ENCODE peak calls at places on chromosomes 12 and 14, in four cellular contexts. One of them, this sample, is unnamed.

GRCh38 chr12:40049268-40049667 is 56.6 kb downstream of the SLC2A13 start:
- DNase-seq in A549: no peak
- DNase-seq in H1: no peak
- DNase-seq in K562: no peak
- DNase-seq in this sample: no peak

GRCh38 chr12:12889701-12890100 is 1.7 kb upstream of the GPRC5A start:
- DNase-seq in A549: no peak
- DNase-seq in H1: no peak
- DNase-seq in K562: no peak
- DNase-seq in this sample: no peak

GRCh38 chr12:107560906-107561285 is 124.7 kb upstream of the PWP1 start:
- DNase-seq in A549: no peak
- DNase-seq in H1: no peak
- DNase-seq in K562: no peak
- DNase-seq in this sample: no peak

GRCh38 chr12:96195845-96196451 is 1.8 kb downstream of the ELK3 start:
- DNase-seq in A549: peak
- DNase-seq in H1: no peak
- DNase-seq in K562: peak
- DNase-seq in this sample: no peak

GRCh38 chr12:121845699-121846098 is 13.0 kb downstream of the HPD start:
- DNase-seq in A549: no peak
- DNase-seq in H1: no peak
- DNase-seq in K562: no peak
- DNase-seq in this sample: no peak

GRCh38 chr14:105055736-105056302 is 9.4 kb downstream of the GPR132 start:
- DNase-seq in A549: no peak
- DNase-seq in H1: no peak
- DNase-seq in K562: no peak
- DNase-seq in this sample: no peak

GRCh38 chr12:48882325-48882687 is 16.6 kb upstream of the RND1 start:
- DNase-seq in A549: peak
- DNase-seq in H1: no peak
- DNase-seq in K562: no peak
- DNase-seq in this sample: no peak

GRCh38 chr14:61489932-61490331 is 168.6 kb downstream of the PRKCH start:
- DNase-seq in A549: peak
- DNase-seq in H1: no peak
- DNase-seq in K562: no peak
- DNase-seq in this sample: no peak

GRCh38 chr12:23230899-23231298 is 605.9 kb downstream of the ETNK1 start:
- DNase-seq in A549: no peak
- DNase-seq in H1: no peak
- DNase-seq in K562: no peak
- DNase-seq in this sample: no peak

GRCh38 chr14:64659366-64659765 is 44.9 kb upstream of the PLEKHG3 start:
- DNase-seq in A549: no peak
- DNase-seq in H1: no peak
- DNase-seq in K562: no peak
- DNase-seq in this sample: no peak

GRCh38 chr12:87870061-87870460 is 159.1 kb downstream of the C12orf50 start:
- DNase-seq in A549: no peak
- DNase-seq in H1: no peak
- DNase-seq in K562: no peak
- DNase-seq in this sample: no peak

GRCh38 chr14:61229475-61229888 is 51.7 kb downstream of the TMEM30B start:
- DNase-seq in A549: no peak
- DNase-seq in H1: no peak
- DNase-seq in K562: no peak
- DNase-seq in this sample: peak

GRCh38 chr14:100417466-100417865 is 94.3 kb downstream of the SLC25A47 start:
- DNase-seq in A549: peak
- DNase-seq in H1: peak
- DNase-seq in K562: peak
- DNase-seq in this sample: peak

GRCh38 chr12:27971606-27972005 is 927 bp downstream of the PTHLH start:
- DNase-seq in A549: no peak
- DNase-seq in H1: no peak
- DNase-seq in K562: no peak
- DNase-seq in this sample: peak

GRCh38 chr12:100962086-100962712 is 167.6 kb downstream of the ANO4 start:
- DNase-seq in A549: no peak
- DNase-seq in H1: no peak
- DNase-seq in K562: no peak
- DNase-seq in this sample: no peak

GRCh38 chr14:100859781-100860180 is 33.9 kb downstream of the MEG3 start:
- DNase-seq in A549: no peak
- DNase-seq in H1: no peak
- DNase-seq in K562: no peak
- DNase-seq in this sample: no peak

GRCh38 chr14:35401853-35402252 is 2.7 kb downstream of the NFKBIA start:
- DNase-seq in A549: no peak
- DNase-seq in H1: no peak
- DNase-seq in K562: no peak
- DNase-seq in this sample: no peak

GRCh38 chr14:36605506-36605857 is 23.1 kb upstream of the NKX2-8 start:
- DNase-seq in A549: no peak
- DNase-seq in H1: no peak
- DNase-seq in K562: no peak
- DNase-seq in this sample: peak

GRCh38 chr12:6871052-6871957 is 1.8 kb downstream of the SPSB2 start:
- DNase-seq in A549: peak
- DNase-seq in H1: no peak
- DNase-seq in K562: peak
- DNase-seq in this sample: no peak

GRCh38 chr12:120988234-120988633 is 9.9 kb downstream of the HNF1A start:
- DNase-seq in A549: no peak
- DNase-seq in H1: no peak
- DNase-seq in K562: no peak
- DNase-seq in this sample: no peak

GRCh38 chr12:4117386-4118016 is 156.1 kb upstream of the CCND2 start:
- DNase-seq in A549: no peak
- DNase-seq in H1: no peak
- DNase-seq in K562: no peak
- DNase-seq in this sample: no peak

GRCh38 chr14:97458302-97459137 is 661.3 kb downstream of the VRK1 start:
- DNase-seq in A549: no peak
- DNase-seq in H1: peak
- DNase-seq in K562: no peak
- DNase-seq in this sample: no peak

GRCh38 chr12:118103231-118103600 is 595 bp downstream of the VSIG10 start:
- DNase-seq in A549: peak
- DNase-seq in H1: no peak
- DNase-seq in K562: no peak
- DNase-seq in this sample: no peak

GRCh38 chr14:71478542-71478941 is 453.7 kb upstream of the RGS6 start:
- DNase-seq in A549: no peak
- DNase-seq in H1: no peak
- DNase-seq in K562: no peak
- DNase-seq in this sample: no peak

GRCh38 chr12:89348894-89349669 is 3.2 kb downstream of the DUSP6 start:
- DNase-seq in A549: no peak
- DNase-seq in H1: no peak
- DNase-seq in K562: no peak
- DNase-seq in this sample: no peak

GRCh38 chr12:12735301-12735700 is 18.1 kb downstream of the CDKN1B start:
- DNase-seq in A549: no peak
- DNase-seq in H1: no peak
- DNase-seq in K562: no peak
- DNase-seq in this sample: no peak

GRCh38 chr14:103994535-103995184 is 52.3 kb upstream of the RD3L start:
- DNase-seq in A549: no peak
- DNase-seq in H1: no peak
- DNase-seq in K562: no peak
- DNase-seq in this sample: no peak

GRCh38 chr12:19945559-19946485 is 422.5 kb upstream of the PDE3A start:
- DNase-seq in A549: peak
- DNase-seq in H1: no peak
- DNase-seq in K562: no peak
- DNase-seq in this sample: no peak

GRCh38 chr14:102138535-102138934 is 1.2 kb upstream of the WDR20 start:
- DNase-seq in A549: no peak
- DNase-seq in H1: no peak
- DNase-seq in K562: no peak
- DNase-seq in this sample: no peak

GRCh38 chr14:98698341-98698740 is 573.7 kb downstream of the BCL11B start:
- DNase-seq in A549: no peak
- DNase-seq in H1: no peak
- DNase-seq in K562: no peak
- DNase-seq in this sample: no peak

GRCh38 chr12:127811988-127812387 is 455.0 kb upstream of the TMEM132C start:
- DNase-seq in A549: no peak
- DNase-seq in H1: peak
- DNase-seq in K562: no peak
- DNase-seq in this sample: no peak

GRCh38 chr12:5581616-5582367 is 149.9 kb downstream of the NTF3 start:
- DNase-seq in A549: no peak
- DNase-seq in H1: no peak
- DNase-seq in K562: no peak
- DNase-seq in this sample: no peak

GRCh38 chr14:83257466-83258439 is 1724.1 kb upstream of the SEL1L start:
- DNase-seq in A549: no peak
- DNase-seq in H1: no peak
- DNase-seq in K562: no peak
- DNase-seq in this sample: no peak

DNA sequence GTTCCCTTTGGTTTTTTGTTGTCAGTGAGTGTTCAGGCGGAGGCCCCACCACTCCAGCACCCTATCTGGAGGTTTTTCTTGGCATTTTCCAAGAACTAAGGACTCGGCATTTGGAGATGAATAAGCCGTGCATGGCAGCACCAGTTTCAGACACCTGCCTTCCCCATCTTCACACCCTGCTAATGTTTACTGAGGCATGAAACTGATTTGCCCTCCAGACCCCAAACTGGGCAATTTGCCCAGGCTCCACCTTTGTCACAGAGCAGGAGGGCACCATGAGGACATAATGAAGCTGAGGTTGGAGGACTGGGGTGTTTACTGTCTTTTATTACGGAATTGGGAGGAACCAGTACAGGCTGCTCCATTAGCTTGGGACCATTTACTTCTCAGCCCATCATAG is 113.4 kb downstream of the LGMN start:
- DNase-seq in A549: no peak
- DNase-seq in H1: no peak
- DNase-seq in K562: no peak
- DNase-seq in this sample: no peak
- TF ChIP-seq RNF2 in A549: no peak
- TF ChIP-seq RNF2 in H1: no peak
- TF ChIP-seq RNF2 in K562: no peak
- TF ChIP-seq RNF2 in this sample: no peak

GRCh38 chr14:69797573-69798338 is 715 bp upstream of the SLC10A1 start:
- DNase-seq in A549: no peak
- DNase-seq in H1: no peak
- DNase-seq in K562: no peak
- DNase-seq in this sample: no peak
- TF ChIP-seq RNF2 in A549: no peak
- TF ChIP-seq RNF2 in H1: no peak
- TF ChIP-seq RNF2 in K562: no peak
- TF ChIP-seq RNF2 in this sample: no peak

DNA sequence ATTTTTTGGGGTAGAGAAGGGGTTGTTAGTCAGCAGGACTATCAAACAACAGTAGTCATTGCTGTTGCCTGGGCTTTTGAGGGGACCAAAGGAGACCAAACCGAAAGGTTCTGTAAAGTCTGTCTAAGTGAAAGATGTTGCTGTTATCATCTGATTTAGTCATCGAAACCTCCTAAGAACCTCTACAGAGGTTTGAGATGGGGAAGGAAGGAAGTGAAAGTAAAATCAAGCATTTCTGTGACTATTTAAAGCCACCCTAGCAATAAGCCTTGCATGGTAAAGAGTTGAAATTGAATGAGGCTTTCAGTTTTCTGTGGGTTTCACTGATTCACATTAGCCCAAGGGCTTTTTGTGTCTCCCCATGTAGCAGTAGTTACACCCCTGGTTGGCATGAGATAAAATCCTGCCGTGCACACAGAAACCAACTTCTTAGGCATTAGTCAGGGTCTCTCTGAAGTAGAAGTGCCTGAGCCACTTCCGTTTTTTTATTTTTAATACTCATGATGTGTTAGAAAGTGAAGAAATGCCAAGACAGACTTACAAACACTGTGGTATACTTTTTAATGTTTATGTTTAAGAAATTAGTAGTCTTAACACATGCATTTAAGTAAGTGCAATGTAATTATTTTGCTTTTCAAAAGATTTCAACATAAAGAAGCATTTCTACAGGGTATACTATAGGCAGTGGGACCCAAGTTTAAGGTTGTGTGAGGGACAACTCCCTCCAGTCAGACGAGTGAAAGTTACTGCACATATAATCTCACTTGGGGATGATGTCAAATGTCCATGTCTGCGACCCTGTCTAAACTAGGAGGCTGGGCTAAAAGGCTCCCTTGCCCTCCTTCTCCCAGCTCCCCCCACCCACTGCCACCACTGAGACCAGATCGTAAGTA is 50.4 kb downstream of the DYRK2 start:
- DNase-seq in A549: no peak
- DNase-seq in H1: no peak
- DNase-seq in K562: no peak
- DNase-seq in this sample: no peak
- TF ChIP-seq RNF2 in A549: no peak
- TF ChIP-seq RNF2 in H1: no peak
- TF ChIP-seq RNF2 in K562: no peak
- TF ChIP-seq RNF2 in this sample: no peak

DNA sequence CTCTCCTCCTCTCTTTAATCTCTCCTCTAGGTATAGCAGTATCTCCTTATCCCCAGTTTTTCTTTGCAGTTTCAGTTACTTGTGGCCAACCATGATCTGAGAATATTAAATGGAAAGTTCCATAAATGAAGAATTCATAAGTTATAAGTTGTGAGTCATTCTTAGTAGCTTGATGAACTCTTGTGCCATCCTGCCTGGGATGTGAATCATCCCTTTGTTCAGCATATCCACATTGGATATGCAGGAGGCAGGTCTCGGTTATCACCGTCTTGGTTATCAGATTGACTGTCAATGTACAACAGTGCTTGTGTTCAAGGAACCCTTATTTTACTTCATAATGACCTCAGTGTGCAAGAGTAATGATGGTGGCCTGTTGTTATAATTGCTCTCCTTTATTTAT is 134.0 kb downstream of the TMEM117 start:
- DNase-seq in A549: peak
- DNase-seq in H1: no peak
- DNase-seq in K562: no peak
- DNase-seq in this sample: no peak
- TF ChIP-seq RNF2 in A549: no peak
- TF ChIP-seq RNF2 in H1: no peak
- TF ChIP-seq RNF2 in K562: no peak
- TF ChIP-seq RNF2 in this sample: no peak

DNA sequence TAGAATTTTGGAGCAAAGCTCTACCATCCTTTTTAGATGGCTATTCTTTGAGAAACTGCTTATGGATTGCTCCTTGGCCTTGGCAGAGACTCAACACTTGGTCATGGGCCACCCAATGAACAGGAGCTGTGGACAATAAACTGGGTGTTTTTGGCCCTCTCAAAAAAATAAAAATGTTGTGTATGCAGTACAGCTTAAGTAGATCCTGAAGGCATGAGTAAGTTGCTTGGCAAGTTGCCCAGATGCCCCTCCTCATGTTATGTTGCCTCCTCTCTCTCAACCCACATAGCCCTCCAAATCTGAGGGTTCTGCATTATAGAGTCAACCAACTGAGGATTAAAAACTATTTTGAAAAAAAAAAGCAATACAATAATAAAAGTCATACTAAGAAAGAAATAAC is 124.9 kb downstream of the ATP23 start:
- DNase-seq in A549: no peak
- DNase-seq in H1: no peak
- DNase-seq in K562: no peak
- DNase-seq in this sample: no peak
- TF ChIP-seq RNF2 in A549: no peak
- TF ChIP-seq RNF2 in H1: no peak
- TF ChIP-seq RNF2 in K562: no peak
- TF ChIP-seq RNF2 in this sample: no peak

This sample was measured in HepG2.